ENCODE peak calls at places on chromosomes 3 and 15, in seven cellular contexts. H is NCI-H1417; N is Calu3; Z is Caki2; S is stimulated activated CD8-positive, alpha-beta memory T cell treated with anti-CD3 and anti-CD28 coated beads, Interleukin-7, amount 100 ng/mL, for 24 hours; G is HFF-Myc; J is fibroblast of pulmonary artery. Q is an unnamed sample.

GRCh38 chr3:16885588-16885903 is 791 bp downstream of the PLCL2 start:
- DNase-seq in S (no peak), G (no peak), J (no peak), H (no peak), N (no peak), Z (no peak), Q (no peak)

GRCh38 chr15:28912422-28912821 is 26.6 kb downstream of the APBA2 start:
- DNase-seq in Z (no peak), J (peak; percentile 16), N (no peak), S (no peak), H (no peak), G (no peak), Q (no peak)

GRCh38 chr3:143793971-143794370 is 54.3 kb downstream of the SLC9A9 start:
- DNase-seq in S (no peak), Z (no peak), H (no peak), J (no peak), N (no peak), G (no peak), Q (no peak)

GRCh38 chr3:161371441-161372320 is at the start of gene SPTSSB:
- DNase-seq in Z (peak; percentile 50), N (peak; percentile 90), G (no peak), S (no peak), J (no peak), H (peak; percentile 11), Q (no peak)

GRCh38 chr15:100663066-100663465 is 60.7 kb downstream of the ASB7 start:
- DNase-seq in G (no peak), N (peak; percentile 40), Z (no peak), S (no peak), H (no peak), J (no peak), Q (peak; percentile 17)

GRCh38 chr3:97670952-97671351 is 93.6 kb upstream of the ARL6 start:
- DNase-seq in H (no peak), N (no peak), S (no peak), J (no peak), G (no peak), Z (no peak), Q (no peak)

GRCh38 chr15:94383706-94384105 is 152.3 kb downstream of the MCTP2 start:
- DNase-seq in N (no peak), H (no peak), S (no peak), G (no peak), Z (no peak), J (no peak), Q (no peak)

GRCh38 chr15:51499379-51499976 is 123.1 kb downstream of the DMXL2 start:
- DNase-seq in Z (peak; percentile 9), N (peak; percentile 11), G (peak; percentile 21), S (no peak), H (no peak), J (peak; percentile 66), Q (peak; percentile 23)

GRCh38 chr15:91067026-91067425 is 33.0 kb upstream of the SV2B start:
- DNase-seq in G (no peak), H (no peak), N (no peak), S (no peak), Z (no peak), J (peak; percentile 20), Q (peak; percentile 11)

GRCh38 chr3:64417816-64418215 is 192.6 kb upstream of the PRICKLE2 start:
- DNase-seq in J (peak; percentile 38), N (no peak), H (no peak), S (no peak), Z (peak; percentile 62), G (no peak), Q (peak; percentile 53)

GRCh38 chr3:50536471-50537180 is 30.9 kb downstream of the C3orf18 start:
- DNase-seq in Z (no peak), N (no peak), S (no peak), H (no peak), J (no peak), G (no peak), Q (no peak)

GRCh38 chr3:40079845-40080240 is 229.7 kb upstream of the EIF1B start:
- DNase-seq in H (no peak), Z (no peak), N (no peak), G (no peak), S (no peak), J (peak; percentile 19), Q (no peak)

GRCh38 chr3:101676765-101677435 is at the start of gene ZBTB11:
- DNase-seq in Z (peak; percentile 97), H (no peak), J (peak; percentile 100), S (peak; percentile 100), G (peak; percentile 100), N (peak; percentile 99), Q (peak; percentile 100)

GRCh38 chr15:31555022-31555421 is 228.4 kb downstream of the KLF13 start:
- DNase-seq in S (no peak), J (no peak), H (no peak), Z (no peak), N (no peak), G (no peak), Q (no peak)

GRCh38 chr3:13364602-13365271 is 55.4 kb downstream of the NUP210 start:
- DNase-seq in Z (no peak), J (no peak), H (no peak), S (no peak), G (no peak), N (no peak), Q (no peak)

Q was measured in A172.